ENCODE peak calls at places on chromosome 7, in four cellular contexts. B is Panc1, O is SK-N-SH, V is fibroblast of lung. E is an unnamed sample.

GRCh38 chr7:93578762-93579161 is 4.2 kb upstream of the CALCR start:
- DNase-seq in B (no peak), O (no peak), V (no peak), E (no peak)

GRCh38 chr7:134685250-134685649 is 38.6 kb downstream of the BPGM start:
- DNase-seq in B (peak; percentile 85), O (no peak), V (no peak), E (no peak)

GRCh38 chr7:86600506-86601290 is 43.0 kb upstream of the GRM3 start:
- DNase-seq in B (no peak), O (no peak), V (no peak), E (no peak)

GRCh38 chr7:100493476-100494264 is 9.9 kb downstream of the NYAP1 start:
- DNase-seq in B (no peak), O (peak; percentile 36), V (peak; percentile 38), E (no peak)

GRCh38 chr7:142185069-142185468 is 72.8 kb downstream of the PRSS58 start:
- DNase-seq in B (no peak), O (no peak), V (no peak), E (no peak)

GRCh38 chr7:135321556-135321955 is 87.9 kb downstream of the STRA8 start:
- DNase-seq in B (no peak), O (peak; percentile 62), V (peak; percentile 52), E (no peak)

GRCh38 chr7:151631149-151631967 is 111.7 kb upstream of the RHEB start:
- DNase-seq in B (no peak), O (no peak), V (peak; percentile 39), E (no peak)

GRCh38 chr7:5773661-5774086 is 7.8 kb downstream of the RNF216 start:
- DNase-seq in B (peak; percentile 97), O (no peak), V (peak; percentile 77), E (peak; percentile 21)

GRCh38 chr7:107810626-107811025 is 7.6 kb upstream of the SLC26A3 start:
- DNase-seq in B (no peak), O (no peak), V (no peak), E (no peak)

GRCh38 chr7:1442355-1443124 is 16.7 kb downstream of the MICALL2 start:
- DNase-seq in B (no peak), O (no peak), V (no peak), E (no peak)
- TF ChIP-seq CTCF in B (no peak), O (no peak), V (no peak), E (no peak)

GRCh38 chr7:144653449-144653848 is 182.4 kb downstream of the TPK1 start:
- DNase-seq in B (no peak), O (no peak), V (no peak), E (no peak)

GRCh38 chr7:144659211-144659610 is 176.6 kb downstream of the TPK1 start:
- DNase-seq in B (no peak), O (no peak), V (no peak), E (no peak)

GRCh38 chr7:144656960-144657359 is 178.9 kb downstream of the TPK1 start:
- DNase-seq in B (no peak), O (no peak), V (no peak), E (no peak)
- TF ChIP-seq CTCF in B (no peak), O (no peak), V (no peak), E (no peak)

DNA sequence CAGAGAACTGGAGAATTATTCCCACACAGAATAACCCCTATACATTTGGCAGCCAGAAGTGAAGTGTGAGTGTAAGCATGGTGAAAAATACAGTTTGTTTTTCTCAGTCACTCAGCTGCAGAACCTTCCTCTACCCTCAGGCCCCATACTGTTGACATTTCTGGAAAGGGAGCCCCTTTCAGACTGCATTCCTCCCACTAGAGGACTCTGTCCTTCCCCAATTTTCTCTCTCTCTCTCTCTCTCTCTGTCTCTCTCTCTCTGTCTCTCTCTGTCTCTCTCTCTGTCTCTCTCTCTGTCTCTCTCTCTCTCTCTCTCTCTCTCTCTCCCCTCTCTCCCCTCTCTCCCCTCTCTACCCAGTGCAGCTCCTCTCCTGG is 86.8 kb upstream of the STEAP1B start:
- DNase-seq in B (no peak), O (no peak), V (peak; percentile 78), E (no peak)
- TF ChIP-seq CTCF in B (peak; percentile 46), O (peak; percentile 48), V (peak; percentile 63), E (no peak)

DNA sequence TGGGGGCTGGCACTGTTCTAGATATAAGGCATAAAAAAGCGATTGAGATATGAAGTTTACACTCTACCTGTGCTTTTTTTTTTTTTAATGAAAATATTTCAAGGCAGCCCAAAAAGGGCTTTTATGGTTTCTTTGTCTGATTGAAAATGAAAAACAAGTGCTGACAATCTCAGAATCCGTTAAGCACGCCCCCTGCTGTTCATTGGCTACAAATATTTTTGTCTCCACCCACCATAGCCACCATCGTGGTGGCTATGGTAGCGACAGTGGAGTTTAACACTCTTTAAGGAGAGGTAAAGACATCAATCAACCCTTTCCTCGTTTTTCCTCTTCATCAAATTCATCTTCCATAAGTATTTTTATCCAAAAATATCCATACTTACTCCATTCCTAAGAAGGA is 94.2 kb downstream of the CD36 start:
- DNase-seq in B (no peak), O (no peak), V (no peak), E (no peak)
- TF ChIP-seq CTCF in B (peak; percentile 56), O (peak; percentile 50), V (peak; percentile 6), E (no peak)

GRCh38 chr7:158760936-158761335 is 56.3 kb upstream of the NCAPG2 start:
- DNase-seq in B (no peak), O (no peak), V (no peak), E (no peak)
- TF ChIP-seq CTCF in B (no peak), O (peak; percentile 44), V (peak; percentile 17), E (no peak)

GRCh38 chr7:50214141-50214670 is 90.3 kb upstream of the IKZF1 start:
- DNase-seq in B (no peak), O (no peak), V (no peak), E (no peak)

GRCh38 chr7:50213622-50214017 is 90.9 kb upstream of the IKZF1 start:
- DNase-seq in B (no peak), O (no peak), V (no peak), E (no peak)

GRCh38 chr7:50211306-50212015 is 93.1 kb upstream of the IKZF1 start:
- DNase-seq in B (no peak), O (no peak), V (no peak), E (no peak)

GRCh38 chr7:50212016-50212325 is 92.5 kb upstream of the IKZF1 start:
- DNase-seq in B (no peak), O (no peak), V (no peak), E (no peak)

DNA sequence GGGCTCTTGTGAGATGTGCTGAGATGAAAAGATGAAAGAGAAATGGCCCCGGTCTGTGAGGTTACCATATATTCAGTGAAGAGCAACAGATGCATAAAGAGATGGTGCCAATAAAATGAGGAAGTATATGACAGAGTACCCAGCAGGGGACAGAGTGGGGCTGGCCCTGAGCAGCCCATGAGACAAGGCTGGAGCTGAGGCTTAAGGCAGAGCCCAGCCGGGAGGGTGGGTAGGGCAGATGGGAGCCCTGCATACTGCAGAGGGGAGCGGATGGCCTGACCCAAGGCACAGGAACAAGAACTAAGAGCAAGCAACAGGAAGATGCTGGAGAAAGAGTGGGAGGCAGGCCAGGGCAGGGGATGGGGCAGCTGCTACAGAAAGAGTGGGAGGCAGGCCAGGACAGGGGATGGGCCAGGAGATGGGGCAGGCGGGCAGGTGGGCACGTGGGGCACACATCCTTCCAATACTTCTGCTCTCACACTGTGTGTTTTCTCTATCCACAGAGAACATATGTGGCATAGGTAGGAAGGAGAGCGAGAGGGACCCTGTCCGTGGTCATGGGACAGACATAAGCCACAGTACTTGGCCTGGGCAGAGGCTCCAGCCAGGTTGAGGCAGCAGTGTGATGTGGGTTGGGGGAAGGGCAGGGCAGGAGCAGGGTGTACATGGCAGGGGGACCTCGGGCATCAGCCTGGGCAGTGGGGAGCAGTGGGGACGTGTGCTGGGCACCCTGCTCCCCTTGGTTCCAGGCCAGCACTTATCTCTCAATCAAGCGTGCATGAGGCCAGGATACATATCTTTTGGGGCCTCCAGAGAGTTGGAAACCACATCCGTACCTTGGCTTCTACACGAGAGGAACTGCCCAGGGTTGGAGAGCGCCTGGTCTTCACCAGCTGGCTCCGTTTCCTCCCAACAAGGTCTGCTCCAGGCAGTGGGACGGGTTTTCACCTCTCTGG is 91.6 kb upstream of the IKZF1 start:
- DNase-seq in B (no peak), O (no peak), V (no peak), E (no peak)
- TF ChIP-seq CTCF in B (no peak), O (no peak), V (no peak), E (no peak)

GRCh38 chr7:28060371-28060950 is 120.1 kb downstream of the JAZF1 start:
- DNase-seq in B (no peak), O (no peak), V (no peak), E (no peak)
- TF ChIP-seq CTCF in B (no peak), O (no peak), V (no peak), E (no peak)

GRCh38 chr7:89780291-89780690 is 374.0 kb upstream of the STEAP1 start:
- DNase-seq in B (no peak), O (no peak), V (no peak), E (no peak)
- TF ChIP-seq CTCF in B (no peak), O (no peak), V (no peak), E (no peak)

E was measured in thoracic aorta.